ENCODE peak calls at places on chromosomes 12 and 14, in seven cellular contexts. Y, E, R, Q, F, K and X are unnamed samples.

GRCh38 chr12:2794261-2794735 is 472 bp upstream of the FKBP4 start:
- DNase-seq in Q (no peak), K (no peak), R (no peak), F (peak), Y (no peak), E (peak), X (peak)

GRCh38 chr12:76190249-76190648 is 105.8 kb upstream of the NAP1L1 start:
- DNase-seq in F (no peak), K (no peak), E (no peak), Q (no peak), R (no peak), Y (no peak), X (no peak)

GRCh38 chr14:74506408-74506807 is 12.8 kb downstream of the ISCA2 start:
- DNase-seq in K (no peak), Y (no peak), R (no peak), E (no peak), Q (no peak), F (peak), X (no peak)

GRCh38 chr14:91368681-91369416 is 48.8 kb downstream of the CCDC88C start:
- DNase-seq in Q (no peak), F (no peak), K (no peak), R (no peak), E (no peak), Y (no peak), X (no peak)

GRCh38 chr14:54669759-54670630 is 103.1 kb downstream of the SAMD4A start:
- DNase-seq in F (no peak), Y (no peak), K (no peak), Q (no peak), R (peak), E (no peak), X (no peak)

GRCh38 chr12:54383041-54383609 is 1.4 kb downstream of the ZNF385A start:
- DNase-seq in Q (no peak), E (no peak), F (peak), R (peak), Y (no peak), K (no peak), X (no peak)

GRCh38 chr12:31600252-31600651 is 9.3 kb upstream of the DENND5B start:
- DNase-seq in F (no peak), K (no peak), Q (no peak), R (no peak), Y (no peak), E (no peak), X (no peak)

GRCh38 chr12:106898001-106898966 is 57.4 kb upstream of the TMEM263 start:
- DNase-seq in Q (no peak), E (no peak), R (no peak), F (no peak), Y (no peak), K (no peak), X (no peak)

GRCh38 chr12:20268121-20268732 is 100.1 kb upstream of the PDE3A start:
- DNase-seq in Q (no peak), Y (no peak), E (no peak), K (no peak), R (no peak), F (no peak), X (no peak)

GRCh38 chr12:117674313-117674712 is 294.5 kb downstream of the KSR2 start:
- DNase-seq in F (no peak), E (no peak), R (no peak), Y (no peak), K (no peak), Q (no peak), X (no peak)

GRCh38 chr14:106207316-106207715 is 680.9 kb downstream of the TMEM121 start:
- DNase-seq in E (no peak), Y (no peak), Q (no peak), R (no peak), K (no peak), F (no peak), X (no peak)

GRCh38 chr12:8823565-8824300 is 1.3 kb downstream of the A2ML1 start:
- DNase-seq in R (no peak), E (peak), Q (no peak), F (no peak), Y (peak), K (no peak), X (no peak)

GRCh38 chr14:50064993-50065392 is 51.4 kb downstream of the VCPKMT start:
- DNase-seq in F (peak), R (no peak), K (peak), Y (no peak), Q (no peak), E (peak), X (no peak)

GRCh38 chr14:53956427-53957201 is at the start of gene BMP4:
- DNase-seq in E (no peak), K (peak), F (peak), Y (peak), Q (peak), R (no peak), X (no peak)

GRCh38 chr14:93533864-93534263 is 103.1 kb downstream of the UNC79 start:
- DNase-seq in R (no peak), Q (no peak), Y (no peak), K (no peak), F (no peak), E (no peak), X (no peak)

GRCh38 chr14:89630096-89630829 is 213.2 kb upstream of the FOXN3 start:
- DNase-seq in Q (no peak), K (no peak), F (no peak), E (no peak), R (no peak), Y (no peak), X (no peak)

GRCh38 chr12:49776413-49776812 is 35.1 kb downstream of the TMBIM6 start:
- DNase-seq in Y (peak), F (peak), Q (peak), K (peak), E (peak), R (peak), X (peak)

GRCh38 chr12:27614866-27615265 is 81.4 kb upstream of the REP15 start:
- DNase-seq in E (no peak), F (no peak), Y (no peak), K (no peak), R (no peak), Q (no peak), X (no peak)

GRCh38 chr12:46259713-46260112 is 9.1 kb downstream of the SLC38A1 start:
- DNase-seq in Y (no peak), F (no peak), K (no peak), E (no peak), R (no peak), Q (no peak), X (no peak)

GRCh38 chr12:50699940-50700339 is 64.0 kb upstream of the ATF1 start:
- DNase-seq in K (no peak), E (no peak), Q (no peak), F (no peak), Y (no peak), R (no peak), X (no peak)

GRCh38 chr12:13539051-13539450 is 342.5 kb downstream of the EMP1 start:
- DNase-seq in K (no peak), Y (no peak), Q (no peak), R (no peak), E (no peak), F (no peak), X (no peak)

GRCh38 chr12:3436496-3437060 is 54.4 kb upstream of the PRMT8 start:
- DNase-seq in Q (peak), F (no peak), R (no peak), E (no peak), Y (no peak), K (no peak), X (no peak)

GRCh38 chr14:76977793-76978730 is 50.4 kb downstream of the IRF2BPL start:
- DNase-seq in Y (no peak), F (peak), E (peak), R (peak), K (peak), Q (peak), X (peak)

GRCh38 chr14:38404616-38405015 is 148.7 kb upstream of the CLEC14A start:
- DNase-seq in F (no peak), E (no peak), R (no peak), Y (no peak), K (no peak), Q (no peak), X (no peak)

GRCh38 chr14:105427893-105428485 is 8.4 kb downstream of the MTA1 start:
- DNase-seq in R (no peak), Q (no peak), K (no peak), Y (no peak), E (no peak), F (no peak), X (no peak)

GRCh38 chr14:89728964-89729363 is 225.6 kb downstream of the EFCAB11 start:
- DNase-seq in K (no peak), R (no peak), F (no peak), Q (no peak), E (no peak), Y (no peak), X (no peak)

GRCh38 chr14:51097287-51097686 is 2.4 kb upstream of the TRIM9 start:
- DNase-seq in E (no peak), K (no peak), Y (no peak), R (no peak), F (no peak), Q (no peak), X (no peak)

GRCh38 chr14:104580961-104581360 is 1.4 kb downstream of the C14orf180 start:
- DNase-seq in Q (peak), R (no peak), E (no peak), K (peak), F (no peak), Y (no peak), X (no peak)

GRCh38 chr14:52119030-52119429 is 50.2 kb upstream of the NID2 start:
- DNase-seq in R (no peak), K (no peak), F (no peak), Y (no peak), E (no peak), Q (no peak), X (peak)
- H3K27ac ChIP-seq in R (no peak), K (no peak), F (no peak), Y (no peak), E (no peak), Q (no peak), X (peak)

DNA sequence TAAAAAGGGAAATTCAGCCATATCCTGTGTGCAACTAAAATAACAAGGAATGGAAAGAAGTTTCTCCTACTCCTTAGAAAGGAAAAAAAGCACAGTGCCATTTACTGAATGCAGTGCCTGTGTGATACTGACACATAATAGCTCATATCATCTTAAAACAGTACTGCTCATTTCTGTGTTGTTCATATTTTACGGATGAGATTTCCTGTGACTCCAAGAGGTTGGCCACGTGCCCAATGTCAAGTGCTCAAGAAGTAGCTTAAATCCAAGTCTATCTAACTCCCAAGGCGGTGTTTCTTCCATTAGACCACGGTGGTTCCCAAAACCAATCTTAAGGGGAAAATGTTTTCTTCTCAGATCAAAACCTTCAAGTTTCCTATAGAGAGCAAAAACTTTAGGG is 20.0 kb downstream of the MAP3K9 start:
- DNase-seq in K (no peak), Y (peak), Q (no peak), R (no peak), E (no peak), F (no peak), X (no peak)
- H3K27ac ChIP-seq in K (no peak), Y (no peak), Q (no peak), R (no peak), E (no peak), F (no peak), X (no peak)

GRCh38 chr12:1580526-1580925 is 13.9 kb downstream of the FBXL14 start:
- DNase-seq in F (no peak), K (no peak), Q (no peak), R (no peak), E (no peak), Y (no peak), X (no peak)
- H3K27ac ChIP-seq in F (no peak), K (no peak), Q (no peak), R (no peak), E (no peak), Y (peak), X (no peak)

GRCh38 chr12:6204533-6205143 is 4.4 kb downstream of the CD9 start:
- DNase-seq in F (no peak), E (no peak), Q (no peak), K (no peak), Y (no peak), R (no peak), X (no peak)
- H3K27ac ChIP-seq in F (no peak), E (no peak), Q (peak), K (peak), Y (no peak), R (no peak), X (peak)

DNA sequence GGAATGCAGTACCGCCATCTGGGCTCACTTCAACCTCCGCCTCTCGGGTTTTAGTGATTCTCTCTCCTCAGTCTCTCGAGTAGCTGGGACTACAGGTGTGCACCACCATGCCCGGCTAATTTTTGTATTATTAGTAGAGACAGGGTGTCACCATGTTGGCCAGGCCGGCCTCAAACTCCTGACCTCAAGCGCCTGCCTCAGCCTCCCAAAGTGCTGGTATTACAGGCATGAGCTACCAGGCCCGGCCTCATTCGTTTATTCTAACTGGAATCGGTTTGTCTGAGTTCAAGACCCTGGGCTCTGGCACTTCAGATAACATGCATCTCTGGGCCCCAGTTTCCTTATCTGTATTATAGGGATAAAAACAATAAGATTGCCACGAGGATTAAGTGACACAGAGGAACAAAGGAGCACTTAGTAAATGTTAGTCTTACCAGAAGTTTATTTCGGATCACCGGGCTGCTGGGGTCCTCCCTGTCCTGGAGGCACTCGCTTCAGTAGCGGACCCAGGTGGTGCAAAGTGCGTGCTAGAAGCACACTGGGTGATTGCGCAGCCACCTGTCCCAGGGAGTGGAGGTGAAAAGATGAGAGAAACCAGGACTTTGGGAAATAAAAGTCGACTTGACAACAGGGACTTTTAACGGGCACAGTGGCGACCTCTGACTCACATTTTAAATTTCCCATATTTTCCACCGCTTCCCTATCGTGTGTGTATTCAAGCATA is 37.5 kb downstream of the ACACB start:
- DNase-seq in Y (peak), F (peak), E (no peak), R (no peak), K (no peak), Q (no peak), X (peak)
- H3K27ac ChIP-seq in Y (peak), F (peak), E (peak), R (no peak), K (peak), Q (peak), X (peak)

GRCh38 chr12:56046027-56046780 is 4.5 kb downstream of the RPS26 start:
- DNase-seq in Q (no peak), R (no peak), Y (no peak), E (no peak), K (no peak), F (peak), X (no peak)
- H3K27ac ChIP-seq in Q (no peak), R (peak), Y (peak), E (peak), K (no peak), F (peak), X (no peak)

DNA sequence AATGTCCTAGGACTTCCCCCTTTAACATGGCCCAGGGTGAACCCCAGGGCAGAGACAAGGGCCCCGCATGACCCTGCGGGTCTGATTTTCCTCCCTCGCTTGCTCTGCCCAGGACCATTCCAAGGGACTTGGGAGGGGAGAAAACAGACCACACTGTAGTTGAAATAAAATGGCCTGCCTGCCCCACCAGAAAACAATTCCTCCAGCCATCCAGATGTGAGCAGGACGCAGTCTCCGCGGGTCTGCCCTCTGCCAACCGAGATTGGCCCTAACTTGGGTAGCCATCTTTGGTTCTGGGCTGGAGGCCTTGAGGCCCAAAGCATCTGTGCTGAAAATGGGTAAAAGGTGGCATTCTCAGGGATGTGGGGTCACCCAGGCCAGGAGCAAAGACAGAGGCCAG is 75.5 kb downstream of the RFLNA start:
- DNase-seq in E (no peak), R (no peak), Q (no peak), Y (no peak), F (no peak), K (no peak), X (no peak)
- H3K27ac ChIP-seq in E (no peak), R (peak), Q (peak), Y (peak), F (peak), K (peak), X (peak)

DNA sequence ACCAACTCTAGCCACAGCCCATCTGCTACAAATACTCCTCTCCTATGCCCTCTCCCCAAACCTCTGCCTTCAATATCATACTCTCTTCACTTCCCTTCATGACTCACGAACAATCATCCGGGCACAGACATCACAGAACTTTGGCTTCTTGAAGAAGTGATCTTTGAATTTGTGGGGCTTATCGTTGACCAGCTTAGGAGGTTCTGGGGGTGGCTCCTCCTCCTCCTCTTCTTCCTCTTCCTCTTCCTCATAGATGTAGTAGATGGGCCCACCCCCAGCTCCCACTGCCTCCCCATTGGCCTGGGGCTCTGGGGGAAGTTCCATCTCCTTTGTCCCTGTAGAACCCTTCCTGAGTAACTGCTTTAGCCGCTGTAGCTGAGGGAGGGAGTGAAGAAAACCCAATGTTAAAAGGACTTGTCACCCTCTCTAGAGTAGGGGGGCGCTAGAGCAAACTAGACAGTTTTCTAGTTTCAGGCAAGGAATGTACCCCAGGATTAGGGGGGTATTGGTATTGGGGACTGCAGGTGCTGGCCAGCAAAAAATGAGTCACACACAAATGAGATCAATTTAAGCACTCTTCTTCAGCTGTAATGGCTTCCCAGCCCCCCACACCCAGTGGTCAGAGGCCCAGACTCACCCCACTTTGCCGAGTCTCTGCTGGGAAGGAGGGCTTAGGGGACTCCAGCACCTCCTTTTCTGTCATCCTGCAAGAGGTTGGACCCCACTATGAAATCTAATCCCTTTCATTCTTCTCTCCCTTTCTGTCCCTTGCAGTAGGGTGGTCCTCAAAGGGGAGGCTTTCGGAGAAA is 1.8 kb downstream of the STAC3 start:
- DNase-seq in E (no peak), F (no peak), K (peak), Y (no peak), Q (no peak), R (no peak), X (no peak)
- H3K27ac ChIP-seq in E (no peak), F (no peak), K (peak), Y (no peak), Q (no peak), R (no peak), X (no peak)